ENCODE peak calls at places on chromosomes 3 and 15, in six cellular contexts. E, H, R, O, K and J are unnamed samples.

GRCh38 chr3:111412656-111413055 is 129.3 kb upstream of the CD96 start:
- DNase-seq in E (no peak), H (no peak), R (no peak), O (no peak), K (no peak), J (no peak)

GRCh38 chr15:76339302-76340197 is 3.0 kb downstream of the ISL2 start:
- DNase-seq in E (peak), H (peak), R (no peak), O (no peak), K (no peak), J (no peak)

GRCh38 chr3:195907730-195908438 is 467 bp downstream of the TNK2 start:
- DNase-seq in E (no peak), H (no peak), R (no peak), O (peak), K (no peak), J (peak)

GRCh38 chr3:38836561-38836960 is 20.5 kb upstream of the SCN10A start:
- DNase-seq in E (no peak), H (peak), R (no peak), O (no peak), K (no peak), J (no peak)

GRCh38 chr15:69979269-69979668 is 118.4 kb downstream of the TLE3 start:
- DNase-seq in E (peak), H (peak), R (peak), O (no peak), K (no peak), J (no peak)

GRCh38 chr3:60199306-60199705 is 1051.9 kb downstream of the FHIT start:
- DNase-seq in E (no peak), H (peak), R (no peak), O (no peak), K (no peak), J (no peak)

GRCh38 chr15:101149864-101150722 is 101.8 kb downstream of the CHSY1 start:
- DNase-seq in E (no peak), H (peak), R (no peak), O (no peak), K (no peak), J (no peak)

GRCh38 chr3:149199474-149199873 is 22.2 kb downstream of the CP start:
- DNase-seq in E (no peak), H (no peak), R (no peak), O (no peak), K (no peak), J (no peak)

GRCh38 chr3:72048873-72049272 is 263.9 kb upstream of the PROK2 start:
- DNase-seq in E (no peak), H (no peak), R (no peak), O (no peak), K (no peak), J (no peak)

GRCh38 chr15:100330629-100331215 is 11.1 kb downstream of the ADAMTS17 start:
- DNase-seq in E (no peak), H (no peak), R (no peak), O (no peak), K (no peak), J (no peak)

GRCh38 chr15:42392309-42393024 is 33.2 kb downstream of the CAPN3 start:
- DNase-seq in E (no peak), H (no peak), R (peak), O (no peak), K (no peak), J (no peak)

DNA sequence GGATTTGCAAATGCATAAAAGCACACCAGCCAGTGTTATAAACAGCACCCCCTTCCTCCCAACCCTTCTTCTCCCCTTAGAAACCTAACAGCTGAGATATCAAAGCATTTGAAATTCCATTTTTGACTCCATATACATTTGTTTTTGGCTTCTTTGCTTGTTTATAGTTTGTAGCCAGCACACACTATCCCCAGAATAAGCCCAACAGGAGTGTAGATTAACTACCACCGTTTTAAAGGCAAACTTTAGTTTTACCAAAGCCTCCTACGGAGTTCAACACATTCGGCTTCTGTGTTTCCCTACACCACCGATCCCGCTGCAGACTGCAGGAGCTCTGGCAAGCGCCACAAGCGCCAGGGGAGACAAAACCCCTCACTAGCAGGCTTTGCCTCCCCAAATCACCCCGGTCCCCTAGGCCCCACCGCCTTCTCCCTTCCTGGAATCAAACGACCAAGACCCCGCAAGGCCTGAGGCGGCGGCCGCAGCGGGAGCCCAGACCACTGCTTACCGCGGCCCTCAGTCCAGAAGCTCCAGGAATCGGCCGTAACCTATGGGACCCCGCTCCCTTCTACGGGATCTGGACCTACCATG is 391 bp downstream of the COPB2 start:
- DNase-seq in E (no peak), H (peak), R (no peak), O (no peak), K (no peak), J (no peak)
- TF ChIP-seq CREB1 in E (no peak), H (no peak), R (no peak), O (no peak), K (no peak), J (no peak)

GRCh38 chr3:36540898-36541518 is 160.7 kb downstream of the STAC start:
- DNase-seq in E (peak), H (peak), R (peak), O (no peak), K (no peak), J (no peak)
- TF ChIP-seq CREB1 in E (no peak), H (no peak), R (no peak), O (no peak), K (no peak), J (no peak)

DNA sequence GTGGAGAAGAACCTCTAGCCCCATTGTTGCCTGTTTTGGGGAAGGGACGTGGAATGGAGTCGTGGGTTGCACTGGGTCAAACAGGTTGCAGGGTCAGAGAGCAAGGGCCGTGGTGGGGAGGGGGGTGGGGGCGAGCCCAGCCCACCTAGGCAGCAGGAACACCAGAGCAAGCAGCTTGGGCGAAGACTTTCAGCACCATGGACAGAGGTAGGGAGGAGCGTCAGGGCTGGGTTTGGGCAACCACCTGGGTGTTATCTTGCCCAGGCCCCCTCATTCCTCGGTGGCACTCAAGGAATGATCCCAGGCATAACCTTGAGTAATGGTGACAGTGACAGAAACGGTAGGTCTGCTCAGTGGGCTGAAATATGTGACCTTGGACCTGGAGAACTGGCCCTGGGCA is 45.9 kb upstream of the TMEM115 start:
- DNase-seq in E (peak), H (peak), R (peak), O (peak), K (peak), J (no peak)
- TF ChIP-seq CREB1 in E (no peak), H (no peak), R (no peak), O (no peak), K (no peak), J (no peak)

GRCh38 chr3:46935989-46936620 is 40.4 kb downstream of the CCDC12 start:
- DNase-seq in E (no peak), H (no peak), R (no peak), O (no peak), K (no peak), J (no peak)

GRCh38 chr3:46936733-46937250 is 39.8 kb downstream of the CCDC12 start:
- DNase-seq in E (no peak), H (no peak), R (no peak), O (no peak), K (no peak), J (no peak)

GRCh38 chr3:46934067-46934466 is 42.5 kb downstream of the CCDC12 start:
- DNase-seq in E (no peak), H (no peak), R (no peak), O (no peak), K (no peak), J (no peak)

GRCh38 chr3:46934508-46935167 is 41.9 kb downstream of the CCDC12 start:
- DNase-seq in E (no peak), H (no peak), R (no peak), O (no peak), K (no peak), J (no peak)

GRCh38 chr3:46935168-46935858 is 41.2 kb downstream of the CCDC12 start:
- DNase-seq in E (peak), H (peak), R (peak), O (peak), K (peak), J (no peak)
- TF ChIP-seq CREB1 in E (no peak), H (peak), R (no peak), O (peak), K (no peak), J (no peak)

GRCh38 chr3:13600950-13601691 is 52.2 kb downstream of the FBLN2 start:
- DNase-seq in E (no peak), H (no peak), R (no peak), O (no peak), K (no peak), J (no peak)
- TF ChIP-seq CREB1 in E (no peak), H (no peak), R (peak), O (no peak), K (no peak), J (no peak)

DNA sequence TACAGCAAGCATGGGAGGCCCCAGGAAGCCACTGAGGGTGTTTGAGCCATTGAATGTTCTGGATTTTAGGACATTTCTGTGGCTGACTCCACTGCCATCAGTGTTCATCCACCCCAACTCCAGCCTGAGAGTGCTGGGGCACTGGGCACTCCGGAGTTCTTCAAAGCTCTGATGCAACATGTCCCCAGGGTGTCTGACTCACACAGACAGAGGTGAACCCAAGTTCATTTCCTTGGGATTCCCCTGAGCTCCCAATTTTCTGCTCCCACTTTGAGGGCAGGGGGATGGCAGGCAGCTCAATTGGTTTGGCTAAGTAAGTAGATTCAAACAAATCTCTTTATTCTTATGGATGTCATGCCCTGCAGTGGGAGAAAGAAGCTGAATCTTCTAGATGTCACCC is 2.2 kb downstream of the STRA6 start:
- DNase-seq in E (no peak), H (no peak), R (no peak), O (no peak), K (no peak), J (no peak)
- TF ChIP-seq CREB1 in E (no peak), H (no peak), R (no peak), O (no peak), K (no peak), J (no peak)

DNA sequence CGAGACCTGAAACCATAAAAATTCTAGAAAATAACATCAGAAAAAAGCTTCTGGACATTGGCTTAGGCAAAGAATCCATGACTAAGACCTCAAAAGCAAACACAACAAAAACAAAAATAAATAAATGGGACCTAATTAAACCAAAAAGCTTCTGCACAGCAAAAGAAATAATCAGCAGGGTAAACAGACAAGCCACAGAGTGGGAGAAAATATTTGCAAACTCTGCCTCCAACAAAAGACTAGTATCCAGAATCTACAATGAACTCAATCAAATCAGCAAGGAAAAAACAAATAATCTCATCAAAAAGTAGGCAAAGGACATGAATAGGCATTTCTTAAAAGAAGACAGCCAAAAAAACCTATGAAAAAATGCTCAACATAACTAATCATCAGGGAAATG is 59.6 kb downstream of the DNAH12 start:
- DNase-seq in E (no peak), H (no peak), R (no peak), O (no peak), K (no peak), J (no peak)
- TF ChIP-seq CREB1 in E (no peak), H (no peak), R (no peak), O (no peak), K (no peak), J (no peak)